ENCODE peak calls at places on chromosomes 1 and 21, in nine cellular contexts. E is HCT116, L is spleen, G is breast epithelium, C is transverse colon, T is upper lobe of left lung, A is stomach, J is prostate gland, Q is endothelial cell of umbilical vein. P is an unnamed sample.

GRCh38 chr21:37204580-37204979 is 62.6 kb downstream of the VPS26C start:
- DNase-seq in E (no peak), L (no peak), G (no peak), C (no peak), T (no peak), A (no peak), J (no peak), Q (no peak), P (no peak)

GRCh38 chr1:41446851-41447610 is 37.5 kb downstream of the EDN2 start:
- DNase-seq in E (no peak), L (no peak), G (no peak), C (no peak), T (no peak), A (no peak), J (no peak), Q (no peak), P (no peak)

GRCh38 chr1:115280073-115280472 is 58.0 kb downstream of the NGF start:
- DNase-seq in E (no peak), L (no peak), G (no peak), C (no peak), T (no peak), A (no peak), J (no peak), Q (no peak), P (no peak)

GRCh38 chr1:41657679-41658078 is 173.2 kb upstream of the EDN2 start:
- DNase-seq in E (no peak), L (peak), G (peak), C (no peak), T (no peak), A (no peak), J (no peak), Q (no peak), P (peak)

GRCh38 chr1:32525053-32525452 is 14.2 kb upstream of the ZBTB8A start:
- DNase-seq in E (no peak), L (no peak), G (no peak), C (no peak), T (no peak), A (no peak), J (no peak), Q (no peak), P (no peak)

GRCh38 chr1:2255420-2256369 is 27.6 kb downstream of the SKI start:
- DNase-seq in E (peak), L (no peak), G (no peak), C (no peak), T (peak), A (no peak), J (no peak), Q (peak), P (no peak)

GRCh38 chr1:86380257-86380861 is 15.8 kb downstream of the ODF2L start:
- DNase-seq in E (peak), L (no peak), G (no peak), C (no peak), T (no peak), A (no peak), J (no peak), Q (peak), P (no peak)

GRCh38 chr1:115129071-115129640 is 39.9 kb upstream of the TSPAN2 start:
- DNase-seq in E (no peak), L (no peak), G (no peak), C (no peak), T (no peak), A (no peak), J (no peak), Q (no peak), P (no peak)

GRCh38 chr1:41738475-41738874 is 180.2 kb downstream of the HIVEP3 start:
- DNase-seq in E (no peak), L (no peak), G (no peak), C (no peak), T (no peak), A (no peak), J (no peak), Q (no peak), P (no peak)

GRCh38 chr21:34004984-34005383 is 68.4 kb upstream of the MRPS6 start:
- DNase-seq in E (no peak), L (no peak), G (no peak), C (no peak), T (no peak), A (no peak), J (no peak), Q (no peak), P (peak)

GRCh38 chr1:238063454-238063853 is 172.7 kb upstream of the ZP4 start:
- DNase-seq in E (no peak), L (no peak), G (no peak), C (no peak), T (no peak), A (no peak), J (no peak), Q (no peak), P (no peak)

GRCh38 chr1:230754831-230755230 is 7.6 kb downstream of the CAPN9 start:
- DNase-seq in E (no peak), L (peak), G (no peak), C (no peak), T (peak), A (peak), J (peak), Q (no peak), P (no peak)

GRCh38 chr1:4603317-4604110 is 50.9 kb upstream of the AJAP1 start:
- DNase-seq in E (no peak), L (peak), G (peak), C (no peak), T (peak), A (no peak), J (no peak), Q (no peak), P (peak)

GRCh38 chr1:51299185-51299584 is 31.2 kb downstream of the TTC39A start:
- DNase-seq in E (no peak), L (peak), G (peak), C (no peak), T (no peak), A (no peak), J (no peak), Q (no peak), P (no peak)

GRCh38 chr1:8424539-8425116 is 106.7 kb downstream of the SLC45A1 start:
- DNase-seq in E (peak), L (peak), G (no peak), C (peak), T (peak), A (peak), J (peak), Q (peak), P (peak)

GRCh38 chr1:3786468-3787346 is 9.6 kb downstream of the LRRC47 start:
- DNase-seq in E (no peak), L (no peak), G (no peak), C (no peak), T (no peak), A (no peak), J (no peak), Q (no peak), P (no peak)

GRCh38 chr1:53276902-53277281 is 38.6 kb upstream of the MAGOH start:
- DNase-seq in E (no peak), L (peak), G (no peak), C (no peak), T (no peak), A (no peak), J (no peak), Q (no peak), P (no peak)

GRCh38 chr1:239952348-239953307 is 139.1 kb upstream of the FMN2 start:
- DNase-seq in E (no peak), L (no peak), G (no peak), C (no peak), T (no peak), A (no peak), J (no peak), Q (no peak), P (no peak)

GRCh38 chr1:116826818-116827606 is 72.8 kb downstream of the CD2 start:
- DNase-seq in E (no peak), L (no peak), G (no peak), C (no peak), T (no peak), A (no peak), J (no peak), Q (peak), P (no peak)

GRCh38 chr1:183569141-183569540 is 21.1 kb downstream of the NCF2 start:
- DNase-seq in E (no peak), L (no peak), G (no peak), C (no peak), T (no peak), A (no peak), J (no peak), Q (no peak), P (no peak)

GRCh38 chr1:163076044-163076443 is 6.9 kb downstream of the RGS4 start:
- DNase-seq in E (no peak), L (no peak), G (no peak), C (no peak), T (no peak), A (no peak), J (no peak), Q (no peak), P (no peak)

GRCh38 chr1:64891440-64891815 is 74.9 kb downstream of the JAK1 start:
- DNase-seq in E (no peak), L (no peak), G (no peak), C (no peak), T (no peak), A (no peak), J (no peak), Q (peak), P (no peak)

GRCh38 chr1:39196244-39197215 is 8.0 kb upstream of the MACF1 start:
- DNase-seq in E (no peak), L (no peak), G (no peak), C (peak), T (no peak), A (no peak), J (no peak), Q (peak), P (no peak)

GRCh38 chr1:55326496-55326895 is 111.3 kb upstream of the USP24 start:
- DNase-seq in E (no peak), L (no peak), G (no peak), C (no peak), T (no peak), A (no peak), J (no peak), Q (no peak), P (no peak)

GRCh38 chr1:224524679-224525078 is 90.1 kb upstream of the WDR26 start:
- DNase-seq in E (no peak), L (no peak), G (no peak), C (no peak), T (no peak), A (no peak), J (no peak), Q (no peak), P (no peak)

DNA sequence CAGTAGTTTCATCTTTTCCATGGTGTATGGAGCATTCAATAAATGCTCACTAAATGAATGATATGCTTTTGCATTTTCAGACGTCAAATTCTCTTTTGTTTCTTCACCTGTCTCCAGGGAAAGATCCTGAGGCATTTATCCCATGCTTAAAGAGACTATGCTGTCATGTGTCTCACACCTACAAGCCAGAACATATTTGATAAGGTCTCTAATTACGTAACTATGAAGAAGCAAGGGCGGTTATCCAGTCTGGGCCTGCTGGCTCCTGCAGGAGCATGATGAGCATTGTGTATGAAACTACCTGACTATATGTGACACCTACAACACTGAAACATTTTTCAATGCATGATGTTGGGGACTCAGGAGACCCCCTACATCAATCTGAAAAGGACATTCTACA is 51.8 kb downstream of the FBXO42 start:
- DNase-seq in E (no peak), L (no peak), G (no peak), C (no peak), T (no peak), A (no peak), J (peak), Q (no peak), P (no peak)
- TF ChIP-seq POLR2AphosphoS5 in E (no peak), L (no peak), G (no peak), C (no peak), T (no peak), A (no peak), J (peak), Q (no peak), P (no peak)

DNA sequence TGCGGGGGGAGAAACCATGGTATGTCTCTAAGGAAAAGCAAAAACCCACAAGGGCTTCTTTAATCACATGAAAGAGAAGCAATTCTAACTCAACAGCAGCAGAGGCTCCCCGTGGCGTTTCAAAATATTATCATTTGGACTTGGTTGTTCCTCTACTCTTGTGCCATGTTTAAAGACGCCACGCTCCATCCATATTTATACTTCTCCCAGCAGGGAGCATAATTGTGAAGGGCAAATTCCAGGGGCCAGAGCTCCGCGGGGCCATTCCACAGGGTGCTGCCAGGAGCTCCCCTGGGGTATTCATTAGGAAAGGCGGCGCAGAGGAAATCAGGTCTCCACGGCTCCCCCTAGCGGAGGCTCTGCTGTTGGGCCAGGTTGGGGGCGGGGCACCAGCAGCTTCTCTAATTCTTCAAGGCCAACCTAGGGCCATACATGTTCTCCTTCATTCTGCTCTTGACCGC is 92.1 kb upstream of the SSX2IP start:
- DNase-seq in E (peak), L (peak), G (no peak), C (peak), T (peak), A (peak), J (no peak), Q (peak), P (no peak)
- TF ChIP-seq CTCF in E (peak), L (peak), G (no peak), C (peak), T (no peak), A (no peak), J (no peak), Q (peak), P (no peak)

GRCh38 chr1:198156111-198156744 is 570 bp upstream of the NEK7 start:
- DNase-seq in E (peak), L (no peak), G (peak), C (peak), T (peak), A (peak), J (peak), Q (peak), P (no peak)

GRCh38 chr1:198158766-198159589 is 2.2 kb downstream of the NEK7 start:
- DNase-seq in E (peak), L (peak), G (peak), C (peak), T (peak), A (peak), J (peak), Q (peak), P (peak)

GRCh38 chr1:198157847-198158765 is 1.3 kb downstream of the NEK7 start:
- DNase-seq in E (no peak), L (no peak), G (no peak), C (peak), T (no peak), A (no peak), J (no peak), Q (peak), P (no peak)

GRCh38 chr1:198156745-198157240 is at the start of gene NEK7:
- DNase-seq in E (peak), L (peak), G (peak), C (peak), T (peak), A (peak), J (peak), Q (peak), P (peak)

DNA sequence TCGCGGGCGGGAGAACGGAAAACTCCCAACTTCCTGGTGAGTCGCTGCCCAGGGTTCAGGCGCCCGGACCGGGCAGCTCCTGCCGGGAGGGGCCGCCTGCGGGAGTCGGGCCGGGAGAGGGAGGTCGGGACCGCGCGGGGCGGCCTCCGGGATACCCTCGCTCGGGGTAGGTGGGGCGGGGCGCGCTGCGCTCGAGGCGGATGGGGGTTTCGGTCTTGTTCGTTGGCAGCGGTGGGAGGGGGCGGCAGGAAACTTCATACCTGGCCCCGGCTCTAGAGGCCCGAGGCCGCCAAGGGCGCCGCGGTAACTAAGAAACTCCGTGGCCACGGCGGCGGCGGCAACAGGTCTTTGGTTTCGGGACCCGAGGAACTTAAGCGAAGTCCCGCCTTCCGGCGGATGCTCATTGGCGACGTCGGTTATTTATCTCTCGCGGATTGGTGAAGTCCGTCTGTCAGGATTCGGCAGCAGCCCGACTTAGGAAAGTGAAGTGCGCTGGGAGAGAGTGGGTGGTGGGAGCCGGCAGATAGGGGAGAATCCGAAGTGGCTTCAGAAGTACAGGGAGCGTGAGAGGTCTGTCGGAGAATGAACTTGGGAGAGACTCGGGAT is 546 bp downstream of the NEK7 start:
- DNase-seq in E (peak), L (peak), G (peak), C (peak), T (peak), A (peak), J (peak), Q (peak), P (peak)
- TF ChIP-seq POLR2A in E (peak), L (no peak), G (peak), C (peak), T (no peak), A (no peak), J (peak), Q (no peak), P (peak)

GRCh38 chr21:29326914-29327554 is 28.3 kb downstream of the BACH1 start:
- DNase-seq in E (no peak), L (no peak), G (no peak), C (no peak), T (no peak), A (no peak), J (no peak), Q (no peak), P (no peak)
- TF ChIP-seq POLR2AphosphoS5 in E (no peak), L (no peak), G (no peak), C (no peak), T (no peak), A (no peak), J (no peak), Q (no peak), P (no peak)

GRCh38 chr1:7265771-7266371 is 480.6 kb downstream of the CAMTA1 start:
- DNase-seq in E (peak), L (no peak), G (peak), C (peak), T (no peak), A (peak), J (no peak), Q (peak), P (no peak)
- TF ChIP-seq CTCF in E (no peak), L (no peak), G (no peak), C (no peak), T (no peak), A (no peak), J (no peak), Q (no peak), P (no peak)

P was measured in sigmoid colon.